ENCODE peak calls at places on chromosome 6, in seven cellular contexts. One of them, this sample, is unnamed.

GRCh38 chr6:20953019-20953418 is 418.8 kb downstream of the CDKAL1 start:
- DNase-seq in A549: no peak
- DNase-seq in ascending aorta: no peak
- DNase-seq in SK-MEL-5: peak
- DNase-seq in sciatic nerve: no peak
- DNase-seq in Panc1: no peak
- DNase-seq in WTC11: no peak
- DNase-seq in this sample: peak

GRCh38 chr6:10338151-10338550 is 76.7 kb downstream of the TFAP2A start:
- DNase-seq in A549: no peak
- DNase-seq in ascending aorta: no peak
- DNase-seq in SK-MEL-5: no peak
- DNase-seq in sciatic nerve: no peak
- DNase-seq in Panc1: no peak
- DNase-seq in WTC11: no peak
- DNase-seq in this sample: no peak

GRCh38 chr6:160101262-160102205 is 20.1 kb upstream of the SLC22A1 start:
- DNase-seq in A549: no peak
- DNase-seq in ascending aorta: no peak
- DNase-seq in SK-MEL-5: no peak
- DNase-seq in sciatic nerve: no peak
- DNase-seq in Panc1: no peak
- DNase-seq in WTC11: no peak
- DNase-seq in this sample: no peak

GRCh38 chr6:82862543-82862942 is 203.1 kb downstream of the UBE3D start:
- DNase-seq in A549: no peak
- DNase-seq in ascending aorta: no peak
- DNase-seq in SK-MEL-5: no peak
- DNase-seq in sciatic nerve: no peak
- DNase-seq in Panc1: no peak
- DNase-seq in WTC11: no peak
- DNase-seq in this sample: peak

GRCh38 chr6:138307352-138307751 is 70.4 kb upstream of the SMIM28 start:
- DNase-seq in A549: no peak
- DNase-seq in ascending aorta: no peak
- DNase-seq in SK-MEL-5: no peak
- DNase-seq in sciatic nerve: no peak
- DNase-seq in Panc1: no peak
- DNase-seq in WTC11: no peak
- DNase-seq in this sample: no peak

GRCh38 chr6:150806790-150807189 is 58.7 kb upstream of the MTHFD1L start:
- DNase-seq in A549: no peak
- DNase-seq in ascending aorta: no peak
- DNase-seq in SK-MEL-5: no peak
- DNase-seq in sciatic nerve: no peak
- DNase-seq in Panc1: no peak
- DNase-seq in WTC11: no peak
- DNase-seq in this sample: no peak

GRCh38 chr6:151948007-151948745 is 140.7 kb downstream of the ESR1 start:
- DNase-seq in A549: no peak
- DNase-seq in ascending aorta: no peak
- DNase-seq in SK-MEL-5: no peak
- DNase-seq in sciatic nerve: no peak
- DNase-seq in Panc1: no peak
- DNase-seq in WTC11: no peak
- DNase-seq in this sample: no peak

GRCh38 chr6:52505726-52506501 is 70.9 kb downstream of the TRAM2 start:
- DNase-seq in A549: no peak
- DNase-seq in ascending aorta: no peak
- DNase-seq in SK-MEL-5: no peak
- DNase-seq in sciatic nerve: no peak
- DNase-seq in Panc1: no peak
- DNase-seq in WTC11: no peak
- DNase-seq in this sample: no peak

GRCh38 chr6:52942221-52942620 is 32.7 kb upstream of the GSTA3 start:
- DNase-seq in A549: no peak
- DNase-seq in ascending aorta: no peak
- DNase-seq in SK-MEL-5: no peak
- DNase-seq in sciatic nerve: no peak
- DNase-seq in Panc1: no peak
- DNase-seq in WTC11: no peak
- DNase-seq in this sample: no peak

GRCh38 chr6:37794825-37795224 is 24.7 kb upstream of the ZFAND3 start:
- DNase-seq in A549: no peak
- DNase-seq in ascending aorta: peak
- DNase-seq in SK-MEL-5: no peak
- DNase-seq in sciatic nerve: no peak
- DNase-seq in Panc1: peak
- DNase-seq in WTC11: no peak
- DNase-seq in this sample: no peak

GRCh38 chr6:46901747-46902362 is 19.9 kb downstream of the ADGRF5 start:
- DNase-seq in A549: no peak
- DNase-seq in ascending aorta: no peak
- DNase-seq in SK-MEL-5: no peak
- DNase-seq in sciatic nerve: no peak
- DNase-seq in Panc1: no peak
- DNase-seq in WTC11: no peak
- DNase-seq in this sample: no peak

GRCh38 chr6:41965429-41966213 is 24.0 kb upstream of the CCND3 start:
- DNase-seq in A549: no peak
- DNase-seq in ascending aorta: no peak
- DNase-seq in SK-MEL-5: no peak
- DNase-seq in sciatic nerve: peak
- DNase-seq in Panc1: no peak
- DNase-seq in WTC11: peak
- DNase-seq in this sample: no peak

GRCh38 chr6:131931063-131931745 is 20.0 kb downstream of the CCN2 start:
- DNase-seq in A549: no peak
- DNase-seq in ascending aorta: no peak
- DNase-seq in SK-MEL-5: no peak
- DNase-seq in sciatic nerve: no peak
- DNase-seq in Panc1: no peak
- DNase-seq in WTC11: no peak
- DNase-seq in this sample: no peak

GRCh38 chr6:72857791-72858190 is 235.9 kb downstream of the KCNQ5 start:
- DNase-seq in A549: no peak
- DNase-seq in ascending aorta: no peak
- DNase-seq in SK-MEL-5: no peak
- DNase-seq in sciatic nerve: no peak
- DNase-seq in Panc1: no peak
- DNase-seq in WTC11: no peak
- DNase-seq in this sample: no peak

GRCh38 chr6:126127662-126128061 is 141.3 kb downstream of the TRMT11 start:
- DNase-seq in A549: no peak
- DNase-seq in ascending aorta: no peak
- DNase-seq in SK-MEL-5: peak
- DNase-seq in sciatic nerve: no peak
- DNase-seq in Panc1: no peak
- DNase-seq in WTC11: no peak
- DNase-seq in this sample: peak

GRCh38 chr6:19269341-19269898 is 567.8 kb upstream of the ID4 start:
- DNase-seq in A549: no peak
- DNase-seq in ascending aorta: no peak
- DNase-seq in SK-MEL-5: no peak
- DNase-seq in sciatic nerve: no peak
- DNase-seq in Panc1: no peak
- DNase-seq in WTC11: no peak
- DNase-seq in this sample: no peak

GRCh38 chr6:95071464-95071863 is 505.9 kb upstream of the MANEA start:
- DNase-seq in A549: no peak
- DNase-seq in ascending aorta: no peak
- DNase-seq in SK-MEL-5: no peak
- DNase-seq in sciatic nerve: no peak
- DNase-seq in Panc1: no peak
- DNase-seq in WTC11: no peak
- DNase-seq in this sample: no peak

GRCh38 chr6:151276112-151276745 is 36.5 kb downstream of the AKAP12 start:
- DNase-seq in A549: no peak
- DNase-seq in ascending aorta: peak
- DNase-seq in SK-MEL-5: no peak
- DNase-seq in sciatic nerve: no peak
- DNase-seq in Panc1: no peak
- DNase-seq in WTC11: no peak
- DNase-seq in this sample: no peak

GRCh38 chr6:170080828-170081368 is 210.0 kb downstream of the DLL1 start:
- DNase-seq in A549: no peak
- DNase-seq in ascending aorta: no peak
- DNase-seq in SK-MEL-5: no peak
- DNase-seq in sciatic nerve: peak
- DNase-seq in Panc1: no peak
- DNase-seq in WTC11: no peak
- DNase-seq in this sample: no peak

GRCh38 chr6:81950877-81951276 is 198.4 kb upstream of the TENT5A start:
- DNase-seq in A549: no peak
- DNase-seq in ascending aorta: no peak
- DNase-seq in SK-MEL-5: no peak
- DNase-seq in sciatic nerve: no peak
- DNase-seq in Panc1: no peak
- DNase-seq in WTC11: no peak
- DNase-seq in this sample: no peak

GRCh38 chr6:151096255-151096612 is 143.5 kb upstream of the AKAP12 start:
- DNase-seq in A549: no peak
- DNase-seq in ascending aorta: no peak
- DNase-seq in SK-MEL-5: no peak
- DNase-seq in sciatic nerve: no peak
- DNase-seq in Panc1: no peak
- DNase-seq in WTC11: no peak
- DNase-seq in this sample: no peak

GRCh38 chr6:112027942-112028674 is 25.8 kb upstream of the CCN6 start:
- DNase-seq in A549: no peak
- DNase-seq in ascending aorta: no peak
- DNase-seq in SK-MEL-5: no peak
- DNase-seq in sciatic nerve: no peak
- DNase-seq in Panc1: no peak
- DNase-seq in WTC11: no peak
- DNase-seq in this sample: peak

GRCh38 chr6:34598725-34599124 is 42.6 kb upstream of the SPDEF start:
- DNase-seq in A549: no peak
- DNase-seq in ascending aorta: no peak
- DNase-seq in SK-MEL-5: no peak
- DNase-seq in sciatic nerve: no peak
- DNase-seq in Panc1: no peak
- DNase-seq in WTC11: no peak
- DNase-seq in this sample: no peak

GRCh38 chr6:149264629-149265028 is 52.9 kb upstream of the TAB2 start:
- DNase-seq in A549: no peak
- DNase-seq in ascending aorta: no peak
- DNase-seq in SK-MEL-5: no peak
- DNase-seq in sciatic nerve: no peak
- DNase-seq in Panc1: no peak
- DNase-seq in WTC11: no peak
- DNase-seq in this sample: no peak

GRCh38 chr6:41334482-41335023 is 855 bp upstream of the NCR2 start:
- DNase-seq in A549: no peak
- DNase-seq in ascending aorta: no peak
- DNase-seq in SK-MEL-5: peak
- DNase-seq in sciatic nerve: no peak
- DNase-seq in Panc1: no peak
- DNase-seq in WTC11: no peak
- DNase-seq in this sample: no peak